ENCODE peak calls at places on chromosomes 13 and 19, in ten cellular contexts. X is nucleus accumbens; U is hepatic stellate cell; A is NCI-H226; S is activated CD4-positive, alpha-beta T cell treated with anti-CD3 and anti-CD28 coated beads, Interleukin-2, amount 10 ng/mL, durations not matched to agents 24 days and 14 days; Q is heart right ventricle; M is nephron progenitor cell; I is G401; J is stimulated activated CD8-positive, alpha-beta memory T cell treated with anti-CD3 and anti-CD28 coated beads, Interleukin-7, amount 100 ng/mL, for 1 hour; O is cardiac fibroblast. F is an unnamed sample.
A peak's percentile ranks its signal among the peaks of the same experiment; 100 is the strongest.

GRCh38 chr13:20002766-20003165 is 44.2 kb downstream of the ZMYM2 start:
- DNase-seq in U (no peak), Q (no peak), A (no peak), X (no peak), M (no peak), S (no peak), J (no peak), I (peak; percentile 19), O (no peak), F (no peak)

GRCh38 chr13:23859455-23859854 is 29.7 kb downstream of the MIPEP start:
- DNase-seq in O (no peak), Q (no peak), I (no peak), A (no peak), U (no peak), X (no peak), M (no peak), J (no peak), S (no peak), F (no peak)

GRCh38 chr13:106432636-106433035 is 102.8 kb downstream of the EFNB2 start:
- DNase-seq in Q (no peak), U (no peak), M (no peak), A (no peak), I (no peak), J (no peak), O (no peak), X (no peak), S (no peak), F (no peak)

GRCh38 chr13:64725492-64725891 is 2504.6 kb downstream of the PCDH9 start:
- DNase-seq in O (no peak), M (no peak), A (no peak), I (no peak), X (no peak), U (no peak), J (no peak), S (no peak), Q (no peak), F (no peak)

GRCh38 chr13:99056381-99057014 is 78.6 kb upstream of the DOCK9 start:
- DNase-seq in I (no peak), X (no peak), O (no peak), A (no peak), Q (no peak), M (no peak), U (no peak), S (no peak), J (no peak), F (no peak)

GRCh38 chr13:96898212-96898611 is 96.1 kb downstream of the OXGR1 start:
- DNase-seq in J (no peak), U (peak; percentile 4), I (no peak), X (no peak), Q (no peak), S (no peak), O (peak; percentile 13), A (no peak), M (no peak), F (no peak)

GRCh38 chr13:76852991-76853390 is 33.2 kb downstream of the KCTD12 start:
- DNase-seq in S (no peak), U (no peak), M (no peak), Q (no peak), O (peak; percentile 76), A (peak; percentile 82), J (no peak), X (no peak), I (no peak), F (no peak)

GRCh38 chr13:35283856-35284255 is 192.6 kb downstream of the MAB21L1 start:
- DNase-seq in I (no peak), J (no peak), S (no peak), Q (no peak), A (no peak), X (no peak), M (no peak), U (no peak), O (peak; percentile 13), F (peak; percentile 38)

GRCh38 chr13:26946675-26947342 is 186.2 kb upstream of the GPR12 start:
- DNase-seq in M (no peak), I (peak; percentile 80), S (no peak), Q (no peak), U (peak; percentile 64), A (no peak), X (no peak), O (peak; percentile 82), J (no peak), F (peak; percentile 30)

GRCh38 chr19:3178377-3178972 is at the start of gene S1PR4:
- DNase-seq in S (peak; percentile 91), U (no peak), I (no peak), Q (no peak), A (no peak), O (no peak), M (no peak), J (peak; percentile 50), X (no peak), F (no peak)

GRCh38 chr19:49850221-49850486 is 805 bp upstream of the PTOV1 start:
- DNase-seq in X (no peak), S (no peak), O (no peak), I (no peak), U (no peak), J (no peak), M (no peak), A (no peak), Q (no peak), F (no peak)

GRCh38 chr13:68988176-68988575 is 1119.5 kb upstream of the ATXN8OS start:
- DNase-seq in M (no peak), Q (no peak), S (no peak), A (no peak), U (no peak), J (no peak), X (no peak), I (no peak), O (no peak), F (no peak)

GRCh38 chr19:12969292-12969988 is at the start of gene DAND5:
- DNase-seq in I (peak; percentile 40), J (no peak), Q (peak; percentile 68), O (no peak), M (no peak), X (peak; percentile 7), U (no peak), S (no peak), A (peak; percentile 16), F (no peak)

GRCh38 chr13:64758520-64758919 is 2471.6 kb downstream of the PCDH9 start:
- DNase-seq in U (no peak), A (peak; percentile 16), Q (no peak), M (no peak), X (no peak), O (peak; percentile 31), I (no peak), J (no peak), S (no peak), F (no peak)

GRCh38 chr19:2046046-2046907 is 4.8 kb downstream of the MKNK2 start:
- DNase-seq in S (peak; percentile 60), J (no peak), Q (no peak), A (no peak), X (no peak), U (no peak), M (no peak), I (no peak), O (no peak), F (no peak)

GRCh38 chr19:42249149-42249750 is 5.7 kb downstream of the ERF start:
- DNase-seq in I (no peak), Q (no peak), M (no peak), J (no peak), S (no peak), U (no peak), O (no peak), A (no peak), X (no peak), F (no peak)

GRCh38 chr13:30829145-30829544 is 76.9 kb upstream of the MEDAG start:
- DNase-seq in J (no peak), A (peak; percentile 79), O (peak; percentile 49), Q (no peak), X (no peak), M (no peak), U (peak; percentile 71), I (no peak), S (no peak), F (no peak)

GRCh38 chr19:10478476-10478875 is 24.7 kb downstream of the KEAP1 start:
- DNase-seq in S (no peak), A (no peak), J (no peak), U (no peak), O (peak; percentile 22), I (no peak), Q (no peak), M (no peak), X (no peak), F (no peak)

GRCh38 chr13:42367836-42368235 is 95.9 kb downstream of the AKAP11 start:
- DNase-seq in S (no peak), M (no peak), I (no peak), U (no peak), X (no peak), J (no peak), A (peak; percentile 6), O (no peak), Q (no peak), F (no peak)

GRCh38 chr19:40217921-40218890 is at the start of gene TTC9B:
- DNase-seq in I (peak; percentile 73), X (peak; percentile 27), M (peak; percentile 80), O (peak; percentile 29), Q (no peak), U (peak; percentile 52), J (no peak), S (peak; percentile 89), A (no peak), F (no peak)

GRCh38 chr19:11560404-11560988 is 1.5 kb upstream of the ELOF1 start:
- DNase-seq in A (peak; percentile 29), M (peak; percentile 68), O (peak; percentile 81), I (peak; percentile 67), Q (no peak), X (no peak), S (peak; percentile 91), U (peak; percentile 76), J (peak; percentile 16), F (peak; percentile 32)

GRCh38 chr13:45196622-45197021 is 4.2 kb downstream of the KCTD4 start:
- DNase-seq in X (no peak), S (no peak), Q (no peak), M (no peak), O (peak; percentile 33), A (peak; percentile 73), I (no peak), U (no peak), J (no peak), F (no peak)

GRCh38 chr19:48975947-48976847 is 11.1 kb downstream of the FTL start:
- DNase-seq in X (no peak), M (no peak), U (no peak), Q (no peak), O (no peak), I (peak; percentile 72), A (no peak), J (no peak), S (peak; percentile 81), F (peak; percentile 26)